ENCODE peak calls at places on chromosomes 12 and 14, in five cellular contexts. M is GM12892, O is HL-60, A is GM12891, C is GM23338. U is an unnamed sample.

GRCh38 chr12:85807681-85808228 is 28.5 kb downstream of the RASSF9 start:
- DNase-seq in O (no peak), A (no peak), M (no peak), C (no peak), U (no peak)

GRCh38 chr12:116610971-116611541 is 51.9 kb downstream of the MAP1LC3B2 start:
- DNase-seq in M (no peak), A (no peak), C (no peak), O (no peak), U (no peak)

GRCh38 chr14:24313912-24314311 is 2.6 kb downstream of the LTB4R start:
- DNase-seq in C (no peak), A (no peak), O (peak), M (no peak), U (no peak)

GRCh38 chr14:103199141-103199540 is 75.9 kb downstream of the TNFAIP2 start:
- DNase-seq in C (no peak), O (no peak), A (no peak), M (no peak), U (no peak)

GRCh38 chr12:25388216-25388615 is 137.5 kb upstream of the KRAS start:
- DNase-seq in O (no peak), M (no peak), C (no peak), A (peak), U (no peak)

GRCh38 chr14:49861581-49861922 is 9.0 kb upstream of the NEMF start:
- DNase-seq in O (peak), A (no peak), M (no peak), C (peak), U (peak)

GRCh38 chr12:88153959-88154358 is 11.9 kb downstream of the TMTC3 start:
- DNase-seq in O (no peak), C (no peak), M (no peak), A (no peak), U (no peak)

GRCh38 chr14:102063092-102063807 is 23.6 kb downstream of the HSP90AA1 start:
- DNase-seq in A (peak), O (peak), C (peak), M (no peak), U (peak)

GRCh38 chr12:49092086-49092815 is 2.4 kb downstream of the DHH start:
- DNase-seq in M (peak), O (peak), A (no peak), C (peak), U (no peak)

GRCh38 chr14:40122978-40123648 is 690.9 kb upstream of the FBXO33 start:
- DNase-seq in A (no peak), M (no peak), O (no peak), C (no peak), U (no peak)

GRCh38 chr14:50955373-50956043 is 11.2 kb upstream of the PYGL start:
- DNase-seq in O (peak), C (peak), A (no peak), M (no peak), U (peak)

GRCh38 chr14:35112641-35113040 is 9.1 kb downstream of the PPP2R3C start:
- DNase-seq in C (peak), A (no peak), O (no peak), M (no peak), U (no peak)

GRCh38 chr12:93080994-93081809 is 152.1 kb upstream of the EEA1 start:
- DNase-seq in M (no peak), O (no peak), A (no peak), C (peak), U (no peak)

GRCh38 chr14:61443481-61443880 is 122.1 kb downstream of the PRKCH start:
- DNase-seq in C (no peak), M (no peak), A (no peak), O (no peak), U (no peak)

GRCh38 chr14:65478596-65478995 is 66.1 kb downstream of the FUT8 start:
- DNase-seq in A (no peak), C (no peak), O (no peak), M (no peak), U (no peak)

GRCh38 chr14:71248204-71248603 is 340.9 kb downstream of the PCNX1 start:
- DNase-seq in A (no peak), M (no peak), C (no peak), O (no peak), U (no peak)

GRCh38 chr12:1800646-1801284 is 19.6 kb upstream of the LRTM2 start:
- DNase-seq in M (peak), A (no peak), C (peak), O (peak), U (no peak)

GRCh38 chr12:80925983-80926382 is 11.8 kb downstream of the LIN7A start:
- DNase-seq in O (no peak), M (no peak), A (no peak), C (no peak), U (no peak)

GRCh38 chr12:8644345-8645248 is 18.0 kb downstream of the MFAP5 start:
- DNase-seq in C (no peak), O (no peak), M (no peak), A (no peak), U (no peak)

GRCh38 chr14:61502459-61503093 is 181.2 kb downstream of the PRKCH start:
- DNase-seq in A (no peak), M (no peak), O (no peak), C (peak), U (no peak)

GRCh38 chr12:9868271-9868815 is 811 bp downstream of the CLEC2B start:
- DNase-seq in O (no peak), A (no peak), C (no peak), M (no peak), U (no peak)

GRCh38 chr12:12723147-12723680 is 6.0 kb downstream of the CDKN1B start:
- DNase-seq in O (no peak), M (no peak), A (no peak), C (no peak), U (no peak)

GRCh38 chr12:42977451-42978230 is 388.1 kb upstream of the PRICKLE1 start:
- DNase-seq in A (no peak), C (no peak), M (no peak), O (no peak), U (no peak)

GRCh38 chr14:99735189-99736135 is 51.4 kb downstream of the CYP46A1 start:
- DNase-seq in C (no peak), M (no peak), A (no peak), O (no peak), U (no peak)

GRCh38 chr12:117533687-117534086 is 172.3 kb upstream of the NOS1 start:
- DNase-seq in O (no peak), M (no peak), A (no peak), C (no peak), U (no peak)

GRCh38 chr12:50546441-50547318 is 41.9 kb downstream of the DIP2B start:
- DNase-seq in O (no peak), C (no peak), M (no peak), A (no peak), U (no peak)

GRCh38 chr12:46124848-46125619 is 134.7 kb upstream of the SCAF11 start:
- DNase-seq in O (peak), A (no peak), C (peak), M (peak), U (no peak)

GRCh38 chr14:100381386-100382105 is 58.4 kb downstream of the SLC25A47 start:
- DNase-seq in O (no peak), A (no peak), M (no peak), C (no peak), U (no peak)

GRCh38 chr14:38098074-38098846 is 109.4 kb upstream of the SSTR1 start:
- DNase-seq in O (no peak), C (no peak), A (no peak), M (no peak), U (no peak)

GRCh38 chr12:47273191-47273626 is 193.4 kb upstream of the AMIGO2 start:
- DNase-seq in O (no peak), A (no peak), C (no peak), M (no peak), U (no peak)

GRCh38 chr12:47079365-47079893 is at the start of gene PCED1B:
- DNase-seq in O (peak), A (peak), C (peak), M (no peak), U (peak)

GRCh38 chr12:77049767-77050353 is 15.5 kb downstream of the E2F7 start:
- DNase-seq in C (peak), M (no peak), O (peak), A (no peak), U (no peak)

GRCh38 chr12:16473610-16474326 is 126.3 kb downstream of the MGST1 start:
- DNase-seq in C (no peak), A (no peak), M (no peak), O (no peak), U (no peak)

GRCh38 chr12:106152334-106152733 is 13.6 kb upstream of the NUAK1 start:
- DNase-seq in M (no peak), O (no peak), C (no peak), A (no peak), U (no peak)

GRCh38 chr14:101020971-101021370 is 117.4 kb upstream of the RTL1 start:
- DNase-seq in O (no peak), M (no peak), A (no peak), C (no peak), U (peak)

GRCh38 chr12:46089414-46090162 is 99.2 kb upstream of the SCAF11 start:
- DNase-seq in O (no peak), A (no peak), M (no peak), C (no peak), U (no peak)

GRCh38 chr12:47736877-47737676 is 11.8 kb upstream of the ENDOU start:
- DNase-seq in O (no peak), M (no peak), A (no peak), C (no peak), U (peak)

GRCh38 chr14:101875726-101876268 is 88.6 kb upstream of the DYNC1H1 start:
- DNase-seq in C (no peak), M (no peak), O (no peak), A (no peak), U (no peak)

GRCh38 chr12:128068211-128068610 is 198.8 kb upstream of the TMEM132C start:
- DNase-seq in C (no peak), A (no peak), M (no peak), O (no peak), U (no peak)

DNA sequence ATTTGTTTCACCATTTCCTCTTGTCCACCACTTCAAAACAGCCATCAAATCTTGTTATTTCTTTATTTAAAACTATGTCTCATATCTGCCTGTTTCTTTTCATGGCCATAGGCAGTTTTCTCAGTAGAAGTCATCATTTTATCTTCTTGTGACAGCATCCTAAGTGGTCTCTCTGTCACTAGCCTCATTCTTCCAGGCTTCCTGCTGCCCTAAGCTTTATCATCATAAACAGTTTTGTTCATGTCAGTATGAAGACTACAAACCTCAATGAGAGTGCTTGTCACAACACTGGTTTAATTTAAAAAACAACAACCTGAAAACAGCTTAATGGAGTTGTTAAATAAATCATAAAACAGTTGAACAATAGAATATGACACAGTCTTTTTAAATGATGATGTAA is 387.8 kb upstream of the RPL10L start:
- DNase-seq in C (no peak), O (no peak), A (no peak), M (no peak), U (no peak)
- TF ChIP-seq POLR2AphosphoS5 in C (no peak), O (no peak), A (no peak), M (no peak), U (no peak)

GRCh38 chr12:132734206-132734605 is 23.6 kb downstream of the PGAM5 start:
- DNase-seq in O (no peak), A (no peak), M (no peak), C (no peak), U (no peak)
- TF ChIP-seq POLR2AphosphoS5 in O (no peak), A (no peak), M (no peak), C (no peak), U (no peak)

DNA sequence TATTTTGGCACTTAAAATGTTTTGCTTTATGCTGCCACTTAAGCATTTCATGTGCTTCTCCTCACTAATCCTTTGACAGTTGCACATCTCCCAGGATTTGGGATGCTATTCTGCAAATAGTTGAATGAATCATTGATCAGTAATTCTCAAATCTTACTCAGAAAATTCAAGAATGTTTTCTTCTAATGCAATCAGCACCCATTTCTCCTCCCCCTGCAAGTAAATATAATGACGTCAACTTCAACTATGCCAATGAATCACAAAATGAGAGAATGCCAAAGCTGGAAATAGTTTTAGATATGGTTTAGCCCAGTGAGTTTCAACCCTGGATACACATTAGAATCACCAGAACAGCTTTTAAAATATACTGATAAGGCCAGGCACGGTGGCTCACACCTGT is 2.1 kb upstream of the BLOC1S1 start:
- DNase-seq in M (no peak), O (no peak), C (no peak), A (no peak), U (no peak)
- TF ChIP-seq POLR2AphosphoS5 in M (no peak), O (no peak), C (no peak), A (no peak), U (no peak)

DNA sequence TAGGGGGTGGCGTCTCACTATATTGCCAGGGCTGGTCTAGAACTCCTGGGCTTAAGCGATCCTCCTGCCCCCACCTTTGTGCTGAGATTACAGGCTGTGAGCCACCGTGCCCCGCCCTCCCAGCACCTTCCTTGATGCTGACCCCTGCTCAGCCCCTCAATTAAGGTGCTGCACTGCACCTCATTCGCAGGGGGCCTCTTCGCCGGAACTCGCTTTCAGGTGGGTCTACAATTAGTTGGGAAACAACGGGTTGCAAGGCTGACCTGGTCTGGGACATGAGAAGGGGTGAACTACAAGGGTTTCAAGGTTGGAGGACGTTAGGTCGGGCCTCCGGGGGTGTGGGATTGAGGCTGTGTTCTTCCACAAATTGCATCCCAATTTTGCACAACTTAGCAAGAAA is 1.2 kb upstream of the NOP2 start:
- DNase-seq in C (no peak), M (no peak), O (no peak), A (no peak), U (no peak)
- TF ChIP-seq POLR2AphosphoS5 in C (no peak), M (peak), O (no peak), A (no peak), U (no peak)

GRCh38 chr12:121608301-121608700 is 18.0 kb upstream of the ORAI1 start:
- DNase-seq in A (no peak), C (no peak), O (no peak), M (no peak), U (no peak)

GRCh38 chr12:121613424-121613823 is 12.9 kb upstream of the ORAI1 start:
- DNase-seq in A (no peak), M (no peak), C (no peak), O (no peak), U (no peak)

GRCh38 chr12:121611306-121611705 is 15.0 kb upstream of the ORAI1 start:
- DNase-seq in A (no peak), M (no peak), O (no peak), C (peak), U (no peak)

GRCh38 chr12:121614872-121615467 is 11.4 kb upstream of the ORAI1 start:
- DNase-seq in O (no peak), C (no peak), M (no peak), A (no peak), U (no peak)

GRCh38 chr12:121610239-121611149 is 15.8 kb upstream of the ORAI1 start:
- DNase-seq in C (no peak), O (no peak), M (no peak), A (no peak), U (no peak)
- TF ChIP-seq POLR2AphosphoS5 in C (no peak), O (no peak), M (no peak), A (no peak), U (no peak)

GRCh38 chr12:32545413-32545970 is 133.6 kb upstream of the DNM1L start:
- DNase-seq in A (no peak), M (no peak), O (peak), C (no peak), U (no peak)

GRCh38 chr12:32546272-32546671 is 132.8 kb upstream of the DNM1L start:
- DNase-seq in O (no peak), A (no peak), C (no peak), M (no peak), U (no peak)

GRCh38 chr12:32551058-32551457 is 128.0 kb upstream of the DNM1L start:
- DNase-seq in A (no peak), C (no peak), O (no peak), M (no peak), U (no peak)

GRCh38 chr12:32549675-32550079 is 129.4 kb upstream of the DNM1L start:
- DNase-seq in C (peak), O (no peak), M (no peak), A (no peak), U (no peak)

DNA sequence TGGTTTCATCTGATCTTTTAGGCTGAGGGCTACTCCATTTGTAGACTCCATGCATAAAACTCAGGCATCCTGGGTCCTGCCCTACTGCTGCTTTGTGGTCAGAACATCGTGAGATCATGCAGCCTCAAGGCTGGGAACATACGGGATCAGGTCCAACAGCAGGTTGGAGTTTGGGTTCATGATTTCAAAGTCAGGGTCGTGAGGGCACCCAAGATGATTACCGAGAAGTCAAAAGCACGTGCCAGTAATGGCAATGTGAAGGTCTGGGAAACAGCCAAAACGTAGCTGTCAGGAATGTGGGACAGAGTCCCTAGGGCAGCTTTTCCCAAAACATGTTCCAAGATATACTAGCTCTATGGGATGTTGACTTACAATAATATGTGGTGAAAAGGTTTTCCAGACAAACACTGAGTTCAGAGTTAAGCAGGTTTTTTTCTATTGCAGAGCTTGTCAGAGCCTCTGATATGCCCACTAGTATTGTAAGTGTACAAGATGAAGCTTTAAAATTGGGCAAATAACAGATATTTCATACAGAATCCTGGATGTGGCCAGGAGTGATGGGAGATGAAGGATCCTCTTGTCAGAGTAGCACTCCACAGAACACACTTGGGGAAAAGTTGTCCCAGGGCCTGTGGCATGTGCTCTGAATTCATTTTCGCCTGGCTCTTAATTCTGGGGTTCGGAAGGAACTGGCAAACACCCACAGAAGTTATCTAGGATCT is 130.2 kb upstream of the DNM1L start:
- DNase-seq in C (no peak), A (no peak), M (no peak), O (no peak), U (no peak)
- TF ChIP-seq POLR2AphosphoS5 in C (no peak), A (no peak), M (no peak), O (no peak), U (peak)

U was measured in breast epithelium.